ENCODE peak calls at places on chromosome 12, in six cellular contexts. N is tibial nerve; J is CD4-positive, CD25-positive, alpha-beta regulatory T cell; S is endodermal cell; L is stimulated activated CD8-positive, alpha-beta memory T cell treated with anti-CD3 and anti-CD28 coated beads, Interleukin-7, amount 100 ng/mL, for 1 hour; T is activated naive CD4-positive, alpha-beta T cell treated with Interleukin-2 at 50 U/mL for 16 hours. B is an unnamed sample.

GRCh38 chr12:72444125-72444524 is 172.0 kb downstream of the TRHDE start:
- DNase-seq in N (no peak), J (no peak), S (no peak), L (no peak), T (no peak), B (no peak)

GRCh38 chr12:104507672-104508071 is 50.9 kb downstream of the CHST11 start:
- DNase-seq in N (no peak), J (no peak), S (no peak), L (no peak), T (no peak), B (no peak)

GRCh38 chr12:114919479-114919878 is 235.5 kb upstream of the TBX3 start:
- DNase-seq in N (no peak), J (no peak), S (no peak), L (no peak), T (no peak), B (no peak)

GRCh38 chr12:120887253-120888043 is 16.7 kb downstream of the SPPL3 start:
- DNase-seq in N (no peak), J (no peak), S (no peak), L (no peak), T (peak), B (no peak)

GRCh38 chr12:100564090-100564489 is 9.4 kb upstream of the GAS2L3 start:
- DNase-seq in N (no peak), J (no peak), S (no peak), L (no peak), T (no peak), B (no peak)

GRCh38 chr12:21751517-21751916 is 23.0 kb downstream of the KCNJ8 start:
- DNase-seq in N (no peak), J (no peak), S (no peak), L (no peak), T (no peak), B (no peak)

GRCh38 chr12:46674126-46674525 is 151.7 kb downstream of the SLC38A4 start:
- DNase-seq in N (no peak), J (no peak), S (no peak), L (no peak), T (no peak), B (no peak)

GRCh38 chr12:115273446-115273845 is 589.5 kb upstream of the TBX3 start:
- DNase-seq in N (no peak), J (no peak), S (peak), L (no peak), T (no peak), B (no peak)

GRCh38 chr12:47124451-47124850 is 44.7 kb upstream of the AMIGO2 start:
- DNase-seq in N (no peak), J (no peak), S (no peak), L (no peak), T (no peak), B (no peak)

GRCh38 chr12:109783135-109783964 is 49.8 kb downstream of the TRPV4 start:
- DNase-seq in N (no peak), J (no peak), S (no peak), L (no peak), T (no peak), B (no peak)

GRCh38 chr12:103742349-103742784 is 98.7 kb downstream of the NT5DC3 start:
- DNase-seq in N (no peak), J (no peak), S (no peak), L (no peak), T (no peak), B (no peak)

GRCh38 chr12:53701518-53702264 is 25.6 kb downstream of the CALCOCO1 start:
- DNase-seq in N (peak), J (peak), S (peak), L (peak), T (peak), B (peak)

GRCh38 chr12:31326689-31327659 is 1.0 kb upstream of the SINHCAF start:
- DNase-seq in N (peak), J (no peak), S (peak), L (no peak), T (no peak), B (no peak)

GRCh38 chr12:83432176-83432719 is 745.5 kb downstream of the TMTC2 start:
- DNase-seq in N (no peak), J (no peak), S (peak), L (no peak), T (no peak), B (no peak)

GRCh38 chr12:129531004-129531403 is 372.8 kb downstream of the TMEM132D start:
- DNase-seq in N (no peak), J (no peak), S (peak), L (no peak), T (no peak), B (no peak)

GRCh38 chr12:19894049-19894448 is 454.8 kb downstream of the AEBP2 start:
- DNase-seq in N (no peak), J (no peak), S (no peak), L (no peak), T (no peak), B (no peak)

GRCh38 chr12:65734226-65734625 is 90.1 kb upstream of the HMGA2 start:
- DNase-seq in N (no peak), J (no peak), S (peak), L (no peak), T (no peak), B (no peak)

GRCh38 chr12:31280183-31280582 is 45.8 kb downstream of the SINHCAF start:
- DNase-seq in N (no peak), J (no peak), S (no peak), L (no peak), T (no peak), B (no peak)

GRCh38 chr12:119183942-119184695 is 5.4 kb downstream of the HSPB8 start:
- DNase-seq in N (no peak), J (no peak), S (no peak), L (no peak), T (no peak), B (peak)

GRCh38 chr12:120639771-120640721 is at the start of gene CABP1:
- DNase-seq in N (no peak), J (peak), S (peak), L (peak), T (peak), B (no peak)

GRCh38 chr12:92898755-92899154 is 30.3 kb downstream of the EEA1 start:
- DNase-seq in N (no peak), J (no peak), S (no peak), L (no peak), T (no peak), B (no peak)

GRCh38 chr12:46209914-46210834 is 58.7 kb downstream of the SLC38A1 start:
- DNase-seq in N (no peak), J (peak), S (peak), L (no peak), T (peak), B (peak)

GRCh38 chr12:24947541-24948451 is 1.1 kb downstream of the BCAT1 start:
- DNase-seq in N (no peak), J (no peak), S (no peak), L (no peak), T (no peak), B (no peak)

B was measured in gastrocnemius medialis.